ENCODE peak calls at places on chromosome 15, in seven cellular contexts. F is ovary, B is HCT116, E is BE2C, I is psoas muscle, J is GM23338, R is thoracic aorta. W is an unnamed sample. For H3K27me3 and H3K4me1, the result is how much of the 10 kb centered on the place peaks cover.

GRCh38 chr15:71054286-71054952 is 60.9 kb upstream of the THSD4 start:
- DNase-seq in E (no peak), I (no peak), B (no peak), F (no peak), R (no peak), J (no peak), W (no peak)

GRCh38 chr15:24772256-24772655 is 96.7 kb downstream of the NPAP1 start:
- DNase-seq in R (no peak), B (no peak), J (peak), I (no peak), F (no peak), E (no peak), W (no peak)

GRCh38 chr15:79433610-79434009 is 1.5 kb downstream of the MINAR1 start:
- DNase-seq in F (no peak), J (peak), B (no peak), R (no peak), E (peak), I (no peak), W (no peak)

GRCh38 chr15:76904461-76905012 is 603 bp downstream of the SCAPER start:
- DNase-seq in I (peak), B (no peak), R (no peak), F (peak), E (peak), J (peak), W (peak)

GRCh38 chr15:99148851-99149276 is 44.0 kb downstream of the SYNM start:
- DNase-seq in I (no peak), R (no peak), E (no peak), J (no peak), B (no peak), F (no peak), W (no peak)

GRCh38 chr15:42679285-42680141 is 57.4 kb downstream of the CDAN1 start:
- DNase-seq in E (no peak), I (no peak), B (no peak), R (no peak), J (no peak), F (no peak), W (no peak)

GRCh38 chr15:58462547-58462946 is 30.8 kb downstream of the LIPC start:
- DNase-seq in F (no peak), B (no peak), J (no peak), E (no peak), R (no peak), I (no peak), W (peak)

GRCh38 chr15:32641517-32642059 is at the start of gene SCG5:
- DNase-seq in B (no peak), R (no peak), F (no peak), E (peak), I (no peak), J (peak), W (no peak)

GRCh38 chr15:22979069-22979698 is 984 bp downstream of the CYFIP1 start:
- DNase-seq in J (peak), F (no peak), E (peak), I (peak), R (no peak), B (no peak), W (peak)

GRCh38 chr15:65824031-65824743 is 32.1 kb upstream of the DENND4A start:
- DNase-seq in R (no peak), E (peak), J (peak), F (peak), B (peak), I (no peak), W (peak)

GRCh38 chr15:100206643-100207042 is 135.1 kb downstream of the ADAMTS17 start:
- DNase-seq in J (peak), E (no peak), I (no peak), F (no peak), B (no peak), R (no peak), W (no peak)

GRCh38 chr15:42034628-42035177 is 13.9 kb upstream of the PLA2G4E start:
- DNase-seq in F (no peak), I (no peak), J (no peak), E (no peak), B (no peak), R (no peak), W (no peak)

GRCh38 chr15:89768071-89768500 is 8.0 kb upstream of the MESP2 start:
- DNase-seq in J (no peak), E (no peak), I (no peak), F (no peak), R (no peak), B (no peak), W (no peak)

GRCh38 chr15:62790531-62790930 is 252.0 kb upstream of the TPM1 start:
- DNase-seq in F (no peak), I (no peak), E (no peak), B (no peak), R (no peak), J (no peak), W (no peak)

GRCh38 chr15:60326824-60327654 is 70.7 kb downstream of the ANXA2 start:
- DNase-seq in B (peak), F (no peak), I (no peak), J (peak), E (peak), R (no peak), W (peak)

GRCh38 chr15:57146394-57147140 is 228.1 kb downstream of the TCF12 start:
- DNase-seq in R (no peak), I (no peak), J (peak), B (peak), F (no peak), E (peak), W (no peak)

GRCh38 chr15:35181538-35181937 is 96.4 kb upstream of the NANOGP8 start:
- DNase-seq in B (peak), F (no peak), E (no peak), J (no peak), R (no peak), I (no peak), W (no peak)

GRCh38 chr15:70186152-70186551 is 88.4 kb upstream of the TLE3 start:
- DNase-seq in F (no peak), R (no peak), E (peak), I (no peak), J (no peak), B (no peak), W (no peak)

GRCh38 chr15:69604050-69604378 is 151.4 kb downstream of the RPLP1 start:
- DNase-seq in I (no peak), J (peak), R (no peak), F (no peak), B (peak), E (no peak), W (peak)

GRCh38 chr15:33292718-33293307 is 18.0 kb upstream of the RYR3 start:
- DNase-seq in R (no peak), E (peak), J (peak), I (no peak), F (peak), B (peak), W (peak)

GRCh38 chr15:98804057-98804380 is 155.7 kb downstream of the IGF1R start:
- DNase-seq in I (no peak), R (no peak), F (no peak), E (no peak), B (no peak), J (no peak), W (no peak)

GRCh38 chr15:83057660-83058376 is 9.2 kb downstream of the BTBD1 start:
- DNase-seq in I (peak), F (peak), J (no peak), E (peak), R (no peak), B (no peak), W (no peak)

GRCh38 chr15:41429003-41429890 is 12.4 kb downstream of the RTF1 start:
- DNase-seq in E (no peak), R (no peak), J (no peak), I (no peak), B (no peak), F (no peak), W (no peak)

GRCh38 chr15:27826902-27827321 is 272.2 kb downstream of the OCA2 start:
- DNase-seq in J (no peak), I (no peak), F (no peak), E (no peak), B (no peak), R (no peak), W (no peak)

GRCh38 chr15:98844261-98844660 is 163.3 kb downstream of the PGPEP1L start:
- DNase-seq in R (no peak), E (no peak), F (no peak), B (no peak), I (no peak), J (no peak), W (no peak)

GRCh38 chr15:43800286-43801136 is at the start of gene HYPK:
- DNase-seq in R (peak), E (peak), B (peak), J (peak), I (peak), F (peak), W (peak)

GRCh38 chr15:40922608-40923005 is 6.5 kb upstream of the DLL4 start:
- DNase-seq in E (no peak), B (no peak), I (no peak), R (no peak), J (no peak), F (no peak), W (no peak)

GRCh38 chr15:83955806-83956265 is 279.7 kb upstream of the GOLGA6L4 start:
- DNase-seq in E (no peak), R (no peak), B (no peak), J (no peak), F (no peak), I (no peak), W (no peak)

GRCh38 chr15:70670680-70671079 is 92.7 kb downstream of the UACA start:
- DNase-seq in I (no peak), F (no peak), E (no peak), R (no peak), J (no peak), B (no peak), W (no peak)

GRCh38 chr15:36769110-36769509 is 189.7 kb downstream of the CDIN1 start:
- DNase-seq in J (no peak), R (no peak), E (no peak), I (no peak), F (no peak), B (no peak), W (no peak)

GRCh38 chr15:81239190-81239589 is 42.5 kb downstream of the IL16 start:
- DNase-seq in R (no peak), F (no peak), J (no peak), B (no peak), E (no peak), I (no peak), W (no peak)

GRCh38 chr15:23514492-23514891 is 51.0 kb upstream of the MKRN3 start:
- DNase-seq in R (no peak), E (no peak), J (no peak), B (no peak), F (no peak), I (no peak), W (no peak)

GRCh38 chr15:58019503-58020376 is 45.8 kb downstream of the ALDH1A2 start:
- DNase-seq in B (no peak), J (no peak), I (no peak), E (no peak), R (no peak), F (no peak), W (no peak)

GRCh38 chr15:87648278-87648677 is 608.3 kb downstream of the NTRK3 start:
- DNase-seq in I (no peak), R (no peak), J (no peak), F (no peak), E (no peak), B (no peak), W (no peak)

GRCh38 chr15:78914027-78914764 is 30.6 kb downstream of the CTSH start:
- DNase-seq in J (peak), F (peak), R (no peak), E (no peak), B (no peak), I (peak), W (no peak)

GRCh38 chr15:95448531-95449210 is 881.8 kb upstream of the NR2F2 start:
- DNase-seq in I (no peak), B (no peak), F (no peak), J (no peak), R (no peak), E (no peak), W (no peak)

GRCh38 chr15:95449229-95449628 is 881.3 kb upstream of the NR2F2 start:
- DNase-seq in I (no peak), R (no peak), B (no peak), E (no peak), J (no peak), F (no peak), W (peak)

GRCh38 chr15:95447486-95447885 is 883.0 kb upstream of the NR2F2 start:
- DNase-seq in J (no peak), B (no peak), I (no peak), F (no peak), E (no peak), R (no peak), W (no peak)

GRCh38 chr15:95444860-95445259 is 885.6 kb upstream of the NR2F2 start:
- DNase-seq in B (no peak), F (no peak), I (no peak), R (no peak), E (no peak), J (no peak), W (no peak)

DNA sequence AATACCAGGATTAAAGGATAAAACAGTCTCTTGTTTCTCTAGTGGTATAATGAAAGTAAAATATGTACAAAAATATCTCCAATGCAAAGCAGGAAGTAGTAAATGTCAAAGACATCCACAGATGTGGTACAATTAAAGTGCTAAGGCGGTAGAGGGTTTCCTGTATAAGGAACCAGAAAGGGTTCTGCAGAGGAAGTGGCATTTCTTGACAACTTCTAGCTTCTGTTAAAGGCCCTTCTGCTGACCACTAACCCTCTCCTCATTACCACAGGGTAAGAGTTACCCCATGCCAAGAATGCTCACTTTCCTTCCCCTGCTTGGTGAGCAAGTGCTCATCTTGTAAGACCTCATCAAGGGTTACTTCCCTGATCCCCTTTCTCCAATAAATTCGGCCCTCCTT is 883.6 kb upstream of the NR2F2 start:
- DNase-seq in I (no peak), J (no peak), R (no peak), B (no peak), F (no peak), E (no peak), W (no peak)
- TF ChIP-seq CTCF in I (no peak), J (no peak), R (no peak), B (no peak), F (no peak), E (no peak), W (no peak)

GRCh38 chr15:45114076-45114750 is at the start of the genes DUOX2 and DUOXA2:
- DNase-seq in R (no peak), F (no peak), I (no peak), J (peak), E (no peak), B (no peak), W (no peak)
- H3K27me3 ChIP-seq in R (under half), F (under half), I (under half), J (half or more), E (under half), B (under half), W (under half)

GRCh38 chr15:51842852-51843737 is 13.6 kb downstream of the TMOD3 start:
- DNase-seq in F (no peak), E (no peak), B (peak), J (no peak), R (no peak), I (no peak), W (peak)
- H3K4me1 ChIP-seq in F (under half), E (under half), B (half or more), J (under half), R (half or more), I (under half), W (half or more)

DNA sequence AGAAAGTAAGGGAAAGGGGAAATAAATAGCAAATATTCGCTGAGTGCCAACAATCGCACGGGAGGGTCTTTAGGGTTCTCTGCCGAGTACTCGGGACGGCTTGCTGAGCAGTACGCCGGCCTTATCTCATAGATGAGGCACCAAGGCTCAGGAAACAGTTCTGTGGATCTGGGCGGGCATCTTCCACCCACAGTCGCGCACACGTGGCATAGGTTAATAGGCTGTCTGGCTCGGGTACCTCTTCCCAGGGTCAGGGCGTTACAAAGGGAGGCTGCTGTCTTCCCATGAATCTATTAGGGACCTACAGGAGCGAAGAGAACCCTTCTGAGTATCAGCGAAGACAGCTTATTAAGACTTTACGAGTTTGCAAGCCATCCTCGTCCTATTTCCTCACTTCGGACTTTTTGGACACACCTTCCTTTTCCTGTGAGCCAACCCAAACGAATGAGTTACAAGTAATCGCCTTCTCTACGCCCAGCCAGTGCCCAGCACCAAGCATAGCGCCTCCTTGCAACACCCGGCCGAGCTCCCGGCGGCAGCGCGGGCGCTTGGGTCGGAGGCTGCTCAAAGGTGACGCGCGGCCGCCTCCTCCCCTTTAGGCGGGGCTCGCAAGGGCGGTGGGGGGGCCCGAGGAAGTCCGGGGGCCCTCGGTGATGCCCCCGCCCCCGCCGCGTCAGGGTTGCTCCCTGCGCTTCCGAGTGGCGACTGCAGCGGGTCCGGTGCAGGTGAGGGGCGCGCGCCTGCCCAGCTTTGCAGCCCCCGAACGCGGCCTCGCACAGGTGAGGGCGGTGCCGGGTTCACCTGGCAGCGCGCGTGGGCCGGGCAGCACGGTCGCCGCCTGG is at the start of gene MCTP2:
- DNase-seq in J (peak), B (peak), I (peak), E (peak), R (peak), F (peak), W (peak)
- TF ChIP-seq CTCF in J (peak), B (peak), I (no peak), E (peak), R (no peak), F (no peak), W (peak)

GRCh38 chr15:64426845-64427465 is 33.4 kb upstream of the ZNF609 start:
- DNase-seq in E (no peak), R (no peak), I (no peak), J (peak), F (no peak), B (peak), W (no peak)

GRCh38 chr15:64423970-64424369 is 36.3 kb downstream of the TRIP4 start:
- DNase-seq in R (no peak), B (no peak), F (no peak), J (no peak), E (no peak), I (no peak), W (no peak)

GRCh38 chr15:64430000-64430735 is 30.2 kb upstream of the ZNF609 start:
- DNase-seq in R (no peak), E (no peak), J (peak), F (peak), I (no peak), B (no peak), W (no peak)

GRCh38 chr15:64429448-64429847 is 30.9 kb upstream of the ZNF609 start:
- DNase-seq in F (no peak), J (no peak), E (no peak), R (no peak), B (no peak), I (no peak), W (no peak)
- H3K27me3 ChIP-seq in F (under half), J (under half), E (under half), R (under half), B (under half), I (under half), W (under half)

DNA sequence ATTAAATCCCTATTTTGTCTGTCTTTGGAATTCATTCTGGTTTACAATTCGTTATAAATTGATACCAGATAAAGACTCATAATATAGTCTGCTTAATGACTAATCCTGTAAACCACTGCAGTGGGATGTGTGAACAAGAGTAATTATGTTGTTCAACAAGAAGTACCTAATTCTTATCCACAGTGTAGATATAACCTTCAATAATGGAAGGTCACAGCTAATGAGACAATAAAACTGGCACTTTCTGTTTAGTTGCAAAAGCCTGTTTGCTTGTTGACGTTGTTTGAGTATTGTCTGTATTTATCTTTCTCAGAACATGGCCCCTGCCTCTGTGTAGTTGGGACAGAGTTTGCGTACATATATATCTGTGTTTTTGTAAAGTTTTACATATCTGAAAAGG is 26.7 kb downstream of the PIAS1 start:
- DNase-seq in F (no peak), R (no peak), I (no peak), J (no peak), E (no peak), B (no peak), W (no peak)
- H3K4me1 ChIP-seq in F (under half), R (under half), I (half or more), J (under half), E (under half), B (under half), W (under half)

DNA sequence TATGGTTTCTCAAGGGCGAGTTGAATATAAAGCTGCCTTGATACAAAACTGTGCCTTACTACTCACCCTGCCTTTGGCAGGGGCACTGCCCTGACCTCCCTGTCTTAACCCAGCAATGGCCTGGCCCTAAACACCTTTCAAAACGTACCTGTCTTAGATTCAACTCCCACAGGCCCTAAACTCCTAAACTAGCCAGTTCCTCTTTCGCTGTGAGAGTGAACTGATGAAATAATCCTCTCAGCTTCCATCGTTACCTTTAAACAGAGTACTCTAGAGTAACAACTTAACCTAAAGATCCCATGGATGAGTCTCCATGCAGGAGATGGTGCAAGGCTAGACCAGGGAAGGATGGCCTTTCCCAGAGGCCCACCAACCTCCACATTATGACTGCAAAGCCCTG is 133.0 kb upstream of the THBS1 start:
- DNase-seq in J (no peak), F (no peak), R (no peak), I (no peak), E (no peak), B (no peak), W (no peak)
- TF ChIP-seq CTCF in J (no peak), F (no peak), R (no peak), I (no peak), E (no peak), B (no peak), W (no peak)

GRCh38 chr15:38648116-38648843 is 83.7 kb upstream of the RASGRP1 start:
- DNase-seq in E (no peak), J (no peak), F (no peak), I (no peak), B (no peak), R (no peak), W (no peak)
- H3K27me3 ChIP-seq in E (under half), J (under half), F (under half), I (under half), B (under half), R (under half), W (under half)